ENCODE peak calls at places on chromosomes 4 and X, in six cellular contexts. One of them, this sample, is unnamed.

GRCh38 chr4:99180367-99181169 is 36.5 kb upstream of the ADH4 start:
- DNase-seq in thyroid gland: no peak
- DNase-seq in HEK293T: no peak
- DNase-seq in memory B cell: no peak
- DNase-seq in right cardiac atrium: no peak
- DNase-seq in colonic mucosa: no peak
- DNase-seq in this sample: no peak

GRCh38 chrX:150507251-150507856 is 61.1 kb upstream of the MTM1 start:
- DNase-seq in HEK293T: no peak
- DNase-seq in colonic mucosa: peak; percentile 41
- DNase-seq in right cardiac atrium: peak; percentile 70
- DNase-seq in thyroid gland: no peak
- DNase-seq in memory B cell: no peak
- DNase-seq in this sample: no peak

GRCh38 chr4:57114973-57115372 is 4.8 kb upstream of the IGFBP7 start:
- DNase-seq in HEK293T: no peak
- DNase-seq in right cardiac atrium: no peak
- DNase-seq in thyroid gland: no peak
- DNase-seq in colonic mucosa: no peak
- DNase-seq in memory B cell: no peak
- DNase-seq in this sample: no peak

GRCh38 chr4:8316911-8317351 is 47.4 kb downstream of the HTRA3 start:
- DNase-seq in memory B cell: no peak
- DNase-seq in right cardiac atrium: peak; percentile 58
- DNase-seq in thyroid gland: peak; percentile 41
- DNase-seq in HEK293T: no peak
- DNase-seq in colonic mucosa: no peak
- DNase-seq in this sample: peak; percentile 7

GRCh38 chrX:38055170-38055847 is 49.0 kb downstream of the SYTL5 start:
- DNase-seq in HEK293T: no peak
- DNase-seq in memory B cell: no peak
- DNase-seq in thyroid gland: peak; percentile 17
- DNase-seq in colonic mucosa: no peak
- DNase-seq in right cardiac atrium: no peak
- DNase-seq in this sample: no peak

GRCh38 chr4:92210906-92211305 is 92.9 kb upstream of the GRID2 start:
- DNase-seq in colonic mucosa: no peak
- DNase-seq in HEK293T: no peak
- DNase-seq in right cardiac atrium: no peak
- DNase-seq in thyroid gland: no peak
- DNase-seq in memory B cell: no peak
- DNase-seq in this sample: no peak

GRCh38 chrX:79081895-79082512 is 62.5 kb upstream of the GPR174 start:
- DNase-seq in HEK293T: peak; percentile 28
- DNase-seq in colonic mucosa: peak; percentile 19
- DNase-seq in thyroid gland: peak; percentile 2
- DNase-seq in memory B cell: peak; percentile 22
- DNase-seq in right cardiac atrium: no peak
- DNase-seq in this sample: no peak

GRCh38 chr4:40196724-40197281 is at the start of gene RHOH:
- DNase-seq in colonic mucosa: peak; percentile 37
- DNase-seq in right cardiac atrium: no peak
- DNase-seq in HEK293T: no peak
- DNase-seq in thyroid gland: no peak
- DNase-seq in memory B cell: peak; percentile 67
- DNase-seq in this sample: peak; percentile 55

GRCh38 chr4:48943387-48943786 is 36.8 kb upstream of the OCIAD2 start:
- DNase-seq in thyroid gland: peak; percentile 68
- DNase-seq in right cardiac atrium: no peak
- DNase-seq in colonic mucosa: no peak
- DNase-seq in HEK293T: peak; percentile 15
- DNase-seq in memory B cell: no peak
- DNase-seq in this sample: no peak

GRCh38 chrX:4263005-4263404 is 549.6 kb upstream of the PRKX start:
- DNase-seq in thyroid gland: no peak
- DNase-seq in colonic mucosa: no peak
- DNase-seq in memory B cell: no peak
- DNase-seq in HEK293T: peak; percentile 7
- DNase-seq in right cardiac atrium: no peak
- DNase-seq in this sample: no peak

GRCh38 chr4:113496698-113497097 is 264.8 kb downstream of the CAMK2D start:
- DNase-seq in memory B cell: no peak
- DNase-seq in HEK293T: no peak
- DNase-seq in colonic mucosa: no peak
- DNase-seq in right cardiac atrium: no peak
- DNase-seq in thyroid gland: no peak
- DNase-seq in this sample: no peak

GRCh38 chrX:40247848-40248622 is 150.3 kb upstream of the BCOR start:
- DNase-seq in memory B cell: no peak
- DNase-seq in HEK293T: no peak
- DNase-seq in colonic mucosa: no peak
- DNase-seq in thyroid gland: no peak
- DNase-seq in right cardiac atrium: peak; percentile 58
- DNase-seq in this sample: no peak

GRCh38 chr4:61462451-61463326 is 262.6 kb downstream of the ADGRL3 start:
- DNase-seq in memory B cell: no peak
- DNase-seq in HEK293T: no peak
- DNase-seq in right cardiac atrium: no peak
- DNase-seq in colonic mucosa: no peak
- DNase-seq in thyroid gland: no peak
- DNase-seq in this sample: no peak